ENCODE peak calls at places on chromosome 16, in seven cellular contexts. H is T-helper 17 cell; E is stimulated activated naive CD8-positive, alpha-beta T cell treated with anti-CD3 and anti-CD28 coated beads, Interleukin-15, Interleukin-2, amounts not matched to agents 100 U/mL and 50 U/mL, for 24 hours; X is GM12865; K is NCI-H510A; L is B cell; I is stimulated activated CD4-positive, alpha-beta T cell treated with anti-CD3 and anti-CD28 coated beads, Interleukin-2, amount 100 ng/mL, for 48 hours. A is an unnamed sample.

GRCh38 chr16:31099860-31100638 is 5.5 kb upstream of the VKORC1 start:
- DNase-seq in H (no peak), E (no peak), X (no peak), K (no peak), L (no peak), I (no peak), A (no peak)

GRCh38 chr16:47694543-47694942 is 233.4 kb downstream of the PHKB start:
- DNase-seq in H (no peak), E (no peak), X (no peak), K (no peak), L (no peak), I (no peak), A (no peak)

GRCh38 chr16:15972046-15972868 is 22.8 kb downstream of the ABCC1 start:
- DNase-seq in H (no peak), E (no peak), X (no peak), K (no peak), L (no peak), I (no peak), A (no peak)

GRCh38 chr16:68894714-68895113 is 51.4 kb downstream of the TANGO6 start:
- DNase-seq in H (no peak), E (no peak), X (no peak), K (no peak), L (no peak), I (no peak), A (no peak)

GRCh38 chr16:21645261-21645721 is 7.1 kb downstream of the IGSF6 start:
- DNase-seq in H (no peak), E (peak), X (peak), K (no peak), L (peak), I (no peak), A (no peak)

GRCh38 chr16:21613361-21613760 is 14.0 kb downstream of the METTL9 start:
- DNase-seq in H (no peak), E (no peak), X (no peak), K (no peak), L (no peak), I (no peak), A (no peak)

GRCh38 chr16:86888240-86889044 is 310.1 kb downstream of the FOXL1 start:
- DNase-seq in H (no peak), E (no peak), X (no peak), K (no peak), L (no peak), I (no peak), A (no peak)

GRCh38 chr16:57696240-57696639 is 1.6 kb downstream of the DRC7 start:
- DNase-seq in H (no peak), E (no peak), X (no peak), K (no peak), L (no peak), I (no peak), A (no peak)

GRCh38 chr16:55661842-55662479 is 6.2 kb downstream of the SLC6A2 start:
- DNase-seq in H (no peak), E (no peak), X (no peak), K (no peak), L (no peak), I (no peak), A (no peak)